ENCODE peak calls at places on chromosomes 3 and 15, in six cellular contexts. D, W, B, Q, J and H are unnamed samples.
A peak's percentile ranks its signal among the peaks of the same experiment; 100 is the strongest.

GRCh38 chr15:83559310-83559966 is 94.5 kb upstream of the ADAMTSL3 start:
- DNase-seq in D (peak; percentile 50), W (peak; percentile 78), B (peak; percentile 68), Q (peak; percentile 34), J (peak; percentile 67), H (peak; percentile 73)

GRCh38 chr3:38039899-38040261 is 872 bp downstream of the DLEC1 start:
- DNase-seq in D (no peak), W (peak; percentile 38), B (no peak), Q (peak; percentile 28), J (no peak), H (peak; percentile 45)

GRCh38 chr15:74664028-74664616 is 31.7 kb downstream of the EDC3 start:
- DNase-seq in D (no peak), W (peak; percentile 77), B (no peak), Q (no peak), J (no peak), H (peak; percentile 49)

GRCh38 chr3:124883191-124883747 is 3.9 kb downstream of the ITGB5 start:
- DNase-seq in D (no peak), W (no peak), B (no peak), Q (no peak), J (no peak), H (no peak)

GRCh38 chr15:40146037-40146436 is 14.8 kb upstream of the BUB1B start:
- DNase-seq in D (no peak), W (peak; percentile 26), B (no peak), Q (no peak), J (no peak), H (peak; percentile 38)

GRCh38 chr3:8780279-8780678 is 10.9 kb upstream of the OXTR start:
- DNase-seq in D (no peak), W (no peak), B (no peak), Q (no peak), J (no peak), H (no peak)

GRCh38 chr3:36919439-36920160 is 25.3 kb downstream of the TRANK1 start:
- DNase-seq in D (no peak), W (no peak), B (no peak), Q (no peak), J (no peak), H (no peak)

GRCh38 chr3:66442254-66443249 is 58.3 kb downstream of the LRIG1 start:
- DNase-seq in D (no peak), W (peak; percentile 90), B (peak; percentile 49), Q (no peak), J (peak; percentile 19), H (peak; percentile 90)

GRCh38 chr3:35944915-35945710 is 305.8 kb downstream of the ARPP21 start:
- DNase-seq in D (no peak), W (no peak), B (no peak), Q (no peak), J (no peak), H (peak; percentile 44)

GRCh38 chr3:19013879-19014278 is 134.4 kb upstream of the KCNH8 start:
- DNase-seq in D (no peak), W (no peak), B (no peak), Q (no peak), J (no peak), H (no peak)

GRCh38 chr3:21310176-21310575 is 440.8 kb downstream of the ZNF385D start:
- DNase-seq in D (no peak), W (peak; percentile 21), B (no peak), Q (no peak), J (no peak), H (peak; percentile 44)

GRCh38 chr15:22944651-22945050 is 35.5 kb downstream of the CYFIP1 start:
- DNase-seq in D (no peak), W (no peak), B (no peak), Q (no peak), J (no peak), H (no peak)

GRCh38 chr3:12884104-12884742 is 42.9 kb upstream of the RPL32 start:
- DNase-seq in D (peak; percentile 65), W (peak; percentile 16), B (no peak), Q (no peak), J (no peak), H (no peak)

GRCh38 chr3:171936231-171936841 is 93.2 kb downstream of the TMEM212 start:
- DNase-seq in D (no peak), W (peak; percentile 69), B (no peak), Q (no peak), J (no peak), H (peak; percentile 97)

GRCh38 chr3:29247088-29247745 is 33.7 kb upstream of the RBMS3 start:
- DNase-seq in D (no peak), W (no peak), B (no peak), Q (no peak), J (no peak), H (no peak)

GRCh38 chr3:128041378-128041777 is 10.9 kb upstream of the SEC61A1 start:
- DNase-seq in D (no peak), W (no peak), B (no peak), Q (no peak), J (no peak), H (no peak)

GRCh38 chr15:53307952-53308624 is 451.4 kb downstream of the WDR72 start:
- DNase-seq in D (no peak), W (no peak), B (no peak), Q (no peak), J (no peak), H (no peak)

GRCh38 chr15:64046347-64047153 is at the start of gene DAPK2:
- DNase-seq in D (peak; percentile 74), W (peak; percentile 35), B (peak; percentile 82), Q (peak; percentile 69), J (peak; percentile 84), H (peak; percentile 47)

GRCh38 chr3:138471481-138471880 is 37.1 kb downstream of the ESYT3 start:
- DNase-seq in D (no peak), W (no peak), B (no peak), Q (no peak), J (no peak), H (no peak)

GRCh38 chr15:89167267-89168176 is 53.9 kb downstream of the RLBP1 start:
- DNase-seq in D (no peak), W (peak; percentile 83), B (no peak), Q (peak; percentile 77), J (no peak), H (peak; percentile 67)

GRCh38 chr3:10855083-10855870 is 39.2 kb downstream of the SLC6A11 start:
- DNase-seq in D (no peak), W (no peak), B (no peak), Q (no peak), J (no peak), H (no peak)

GRCh38 chr15:100030586-100031249 is 297.5 kb upstream of the LYSMD4 start:
- DNase-seq in D (no peak), W (no peak), B (no peak), Q (no peak), J (no peak), H (peak; percentile 19)

GRCh38 chr3:105823149-105823866 is 45.5 kb downstream of the CBLB start:
- DNase-seq in D (no peak), W (peak; percentile 89), B (no peak), Q (peak; percentile 50), J (no peak), H (peak; percentile 97)

GRCh38 chr3:187799942-187800637 is 54.8 kb upstream of the BCL6 start:
- DNase-seq in D (no peak), W (no peak), B (no peak), Q (peak; percentile 57), J (no peak), H (no peak)

GRCh38 chr3:103169289-103169688 is 734.5 kb downstream of the ZPLD1 start:
- DNase-seq in D (no peak), W (no peak), B (no peak), Q (no peak), J (no peak), H (no peak)

GRCh38 chr15:61929452-61929851 is 130.8 kb downstream of the VPS13C start:
- DNase-seq in D (no peak), W (no peak), B (no peak), Q (no peak), J (no peak), H (no peak)

GRCh38 chr3:69197922-69198540 is 75.6 kb upstream of the LMOD3 start:
- DNase-seq in D (no peak), W (no peak), B (no peak), Q (peak; percentile 49), J (no peak), H (no peak)

GRCh38 chr3:128060473-128061381 is 8.5 kb downstream of the SEC61A1 start:
- DNase-seq in D (no peak), W (peak; percentile 96), B (no peak), Q (no peak), J (no peak), H (peak; percentile 99)

GRCh38 chr3:152203677-152204076 is 65.1 kb upstream of the MBNL1 start:
- DNase-seq in D (no peak), W (peak; percentile 47), B (no peak), Q (no peak), J (no peak), H (no peak)

GRCh38 chr3:44509393-44509921 is 32.0 kb upstream of the ZNF445 start:
- DNase-seq in D (peak; percentile 46), W (peak; percentile 10), B (no peak), Q (no peak), J (no peak), H (peak; percentile 17)

GRCh38 chr3:38084019-38084968 is 45.3 kb downstream of the DLEC1 start:
- DNase-seq in D (no peak), W (peak; percentile 31), B (peak; percentile 21), Q (peak; percentile 32), J (peak; percentile 27), H (peak; percentile 40)

GRCh38 chr15:53869044-53869805 is 109.0 kb upstream of the UNC13C start:
- DNase-seq in D (peak; percentile 57), W (no peak), B (no peak), Q (no peak), J (peak; percentile 12), H (no peak)